ENCODE peak calls at places on chromosomes 3 and 15, in eight cellular contexts. N is transverse colon; C is OCI-LY7; Y is iPS DF 6.9; S is lung; X is GM23248; J is RWPE2; K is CD8-positive, alpha-beta T cell. P is an unnamed sample.

GRCh38 chr3:29144807-29145206 is 136.1 kb upstream of the RBMS3 start:
- DNase-seq in X (peak; percentile 61), J (no peak), N (peak; percentile 8), C (no peak), Y (no peak), K (no peak), S (no peak), P (peak; percentile 45)

GRCh38 chr3:138118863-138119766 is 3.7 kb upstream of the DZIP1L start:
- DNase-seq in C (peak; percentile 49), J (no peak), K (peak; percentile 55), S (peak; percentile 75), X (peak; percentile 81), N (peak; percentile 72), Y (peak; percentile 82), P (peak; percentile 85)

GRCh38 chr15:31307270-31308184 is 19.1 kb upstream of the KLF13 start:
- DNase-seq in J (no peak), K (peak; percentile 6), X (no peak), S (peak; percentile 23), C (peak; percentile 65), N (no peak), Y (no peak), P (peak; percentile 4)

GRCh38 chr15:65912235-65912634 is 42.9 kb downstream of the RAB11A start:
- DNase-seq in J (peak; percentile 44), N (no peak), X (no peak), C (no peak), S (no peak), K (no peak), Y (no peak), P (no peak)

GRCh38 chr3:72189344-72189743 is 404.4 kb upstream of the PROK2 start:
- DNase-seq in N (no peak), K (no peak), J (no peak), S (no peak), X (no peak), C (no peak), Y (no peak), P (no peak)

GRCh38 chr3:110620118-110620517 is 451.5 kb upstream of the NECTIN3 start:
- DNase-seq in K (no peak), N (no peak), C (no peak), X (no peak), S (no peak), Y (no peak), J (no peak), P (no peak)

GRCh38 chr15:46576611-46577010 is 941.8 kb downstream of the SQOR start:
- DNase-seq in X (no peak), K (no peak), Y (no peak), S (no peak), C (no peak), J (peak; percentile 51), N (peak; percentile 58), P (no peak)

GRCh38 chr3:52428151-52429005 is 16.5 kb downstream of the SEMA3G start:
- DNase-seq in J (no peak), X (peak; percentile 85), Y (no peak), C (peak; percentile 67), N (peak; percentile 54), S (peak; percentile 66), K (peak; percentile 25), P (peak; percentile 86)

GRCh38 chr3:134294302-134294925 is 43.8 kb upstream of the RYK start:
- DNase-seq in J (no peak), X (no peak), N (no peak), S (no peak), K (peak; percentile 50), C (no peak), Y (no peak), P (no peak)

GRCh38 chr3:18424213-18424861 is 802 bp downstream of the SATB1 start:
- DNase-seq in K (no peak), J (no peak), Y (no peak), N (peak; percentile 15), X (no peak), C (no peak), S (no peak), P (no peak)

GRCh38 chr3:18420584-18420983 is 4.6 kb downstream of the SATB1 start:
- DNase-seq in X (no peak), Y (no peak), J (no peak), K (no peak), S (no peak), C (no peak), N (no peak), P (no peak)

GRCh38 chr3:18423401-18424212 is 1.5 kb downstream of the SATB1 start:
- DNase-seq in N (peak; percentile 61), C (peak; percentile 87), S (no peak), X (peak; percentile 73), K (peak; percentile 39), Y (no peak), J (no peak), P (peak; percentile 78)

GRCh38 chr3:18424862-18425640 is at the start of gene SATB1:
- DNase-seq in K (peak; percentile 76), Y (no peak), S (peak; percentile 87), X (peak; percentile 82), C (peak; percentile 62), N (peak; percentile 87), J (peak; percentile 57), P (peak; percentile 77)

DNA sequence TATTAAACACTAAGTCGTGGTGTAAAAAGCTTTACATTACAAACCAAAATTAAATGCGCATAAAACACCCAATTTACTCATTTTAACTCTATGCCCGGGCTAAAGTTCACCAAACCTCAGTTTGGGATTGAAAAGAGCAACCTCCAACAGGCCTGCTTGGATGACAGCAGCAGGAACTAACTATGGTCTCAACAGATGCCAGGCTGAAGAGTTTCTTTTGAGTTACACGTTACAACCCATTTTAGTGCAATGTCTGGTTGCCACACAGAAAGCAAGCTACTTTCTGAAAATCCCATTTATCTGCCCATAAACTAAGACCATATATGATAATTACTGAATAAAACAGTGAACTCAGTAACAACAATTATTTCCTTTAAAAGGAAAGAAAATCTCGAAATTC is 2.2 kb downstream of the SATB1 start:
- DNase-seq in Y (no peak), X (peak; percentile 36), J (no peak), K (no peak), N (no peak), S (no peak), C (no peak), P (no peak)
- H3K4me1 ChIP-seq in Y (peaks cover 2% of the 10 kb centered on the region), X (peaks cover 13% of the 10 kb centered on the region), J (no peaks in the 10 kb centered on the region), K (peaks cover 56% of the 10 kb centered on the region), N (peaks cover 36% of the 10 kb centered on the region), S (no peaks in the 10 kb centered on the region), C (peaks cover 12% of the 10 kb centered on the region), P (peaks cover 11% of the 10 kb centered on the region)

GRCh38 chr15:61629269-61629668 is 400.2 kb upstream of the RORA start:
- DNase-seq in K (no peak), N (no peak), X (no peak), Y (no peak), J (no peak), S (no peak), C (no peak), P (no peak)

GRCh38 chr15:61639491-61639890 is 410.4 kb upstream of the RORA start:
- DNase-seq in N (no peak), J (no peak), K (no peak), C (no peak), X (no peak), Y (no peak), S (no peak), P (no peak)

GRCh38 chr15:61634837-61635236 is 405.7 kb upstream of the RORA start:
- DNase-seq in J (no peak), N (no peak), Y (no peak), X (no peak), S (no peak), C (no peak), K (no peak), P (no peak)

DNA sequence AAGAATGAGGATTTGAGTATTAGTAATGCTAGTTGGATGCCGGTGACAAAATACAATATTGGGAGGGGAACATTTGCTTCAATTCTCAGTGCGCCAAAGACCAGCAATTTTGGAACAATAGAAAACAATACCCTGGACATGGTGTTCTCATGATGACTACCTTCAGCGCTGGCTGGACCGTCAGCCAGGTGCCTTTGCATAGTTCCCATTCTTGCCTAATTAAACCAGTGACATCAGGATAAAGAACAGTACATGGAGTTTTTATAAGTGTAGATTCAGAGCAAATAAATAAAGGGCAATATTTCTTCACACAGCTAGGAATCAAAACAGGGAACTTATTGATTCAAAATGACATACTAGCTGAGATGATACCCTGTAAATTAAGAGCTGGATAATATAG is 404.8 kb upstream of the RORA start:
- DNase-seq in X (no peak), C (no peak), K (no peak), Y (no peak), J (no peak), N (no peak), S (no peak), P (no peak)
- H3K4me1 ChIP-seq in X (no peaks in the 10 kb centered on the region), C (no peaks in the 10 kb centered on the region), K (no peaks in the 10 kb centered on the region), Y (no peaks in the 10 kb centered on the region), J (no peaks in the 10 kb centered on the region), N (no peaks in the 10 kb centered on the region), S (no peaks in the 10 kb centered on the region), P (no peaks in the 10 kb centered on the region)

GRCh38 chr3:44969779-44970178 is 6.2 kb downstream of the ZDHHC3 start:
- DNase-seq in X (no peak), S (no peak), J (no peak), N (no peak), Y (no peak), C (peak; percentile 46), K (no peak), P (no peak)
- H3K4me1 ChIP-seq in X (peaks cover 5% of the 10 kb centered on the region), S (peaks cover 21% of the 10 kb centered on the region), J (peaks cover 65% of the 10 kb centered on the region), N (peaks cover 38% of the 10 kb centered on the region), Y (peaks cover 2% of the 10 kb centered on the region), C (peaks cover 64% of the 10 kb centered on the region), K (peaks cover 43% of the 10 kb centered on the region), P (peaks cover 6% of the 10 kb centered on the region)

GRCh38 chr3:127736801-127737539 is 64.2 kb downstream of the ABTB1 start:
- DNase-seq in C (peak; percentile 38), Y (no peak), N (no peak), J (no peak), X (no peak), K (no peak), S (no peak), P (no peak)
- H3K4me1 ChIP-seq in C (peaks cover 62% of the 10 kb centered on the region), Y (peaks cover 3% of the 10 kb centered on the region), N (peaks cover 67% of the 10 kb centered on the region), J (peaks cover 33% of the 10 kb centered on the region), X (peaks cover 46% of the 10 kb centered on the region), K (no peaks in the 10 kb centered on the region), S (peaks cover 17% of the 10 kb centered on the region), P (peaks cover 74% of the 10 kb centered on the region)

DNA sequence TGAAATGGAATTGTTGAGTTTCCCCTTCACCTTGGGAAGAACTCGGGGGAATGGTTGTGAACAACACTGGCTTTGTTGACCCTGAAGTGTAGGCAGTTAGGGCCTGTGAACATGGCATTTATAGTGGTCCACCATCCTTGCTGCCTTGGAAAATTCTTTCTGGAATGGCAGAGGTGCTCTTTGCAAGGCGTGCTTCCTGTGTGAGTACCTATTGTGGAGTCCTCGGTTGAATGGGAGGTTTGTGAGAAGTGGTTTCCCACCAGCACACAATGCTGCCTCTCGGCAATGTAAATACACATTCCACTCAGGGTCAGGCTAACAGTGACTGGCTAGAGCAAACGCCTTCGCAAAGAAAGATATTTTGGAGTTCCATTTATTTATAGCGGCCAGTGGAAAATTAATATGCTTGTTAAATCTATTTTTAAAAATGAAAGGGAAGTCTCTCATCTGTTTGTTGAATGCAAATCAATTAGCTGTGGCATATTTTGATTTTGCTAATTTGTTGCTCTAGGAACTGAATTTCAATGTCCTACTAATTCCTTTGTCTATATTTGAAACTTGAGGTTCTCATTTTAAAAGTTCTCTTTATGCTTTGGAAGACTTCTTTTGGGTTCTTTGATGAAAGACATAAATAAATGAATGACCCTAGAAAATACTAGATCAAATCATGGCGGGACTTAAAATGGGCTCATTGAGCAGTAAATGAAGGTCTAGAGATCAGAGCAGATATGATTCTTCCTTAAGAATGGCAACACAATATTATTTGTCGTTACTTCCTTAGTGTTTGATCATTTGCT is 59.5 kb downstream of the FNDC3B start:
- DNase-seq in J (no peak), C (no peak), Y (peak; percentile 11), X (no peak), N (no peak), S (no peak), K (no peak), P (no peak)
- H3K4me1 ChIP-seq in J (peaks cover 73% of the 10 kb centered on the region), C (peaks cover 85% of the 10 kb centered on the region), Y (peaks cover 2% of the 10 kb centered on the region), X (peaks cover 70% of the 10 kb centered on the region), N (peaks cover 53% of the 10 kb centered on the region), S (peaks cover 8% of the 10 kb centered on the region), K (peaks cover 51% of the 10 kb centered on the region), P (peaks cover 16% of the 10 kb centered on the region)

P was measured in testis.